ENCODE peak calls at places on chromosomes 6 and 20, in four cellular contexts. U, D, P and C are unnamed samples. For H3K4me1, the result is how much of the 10 kb centered on the place peaks cover.

GRCh38 chr20:56816349-56816748 is 187.2 kb downstream of the TFAP2C start:
- DNase-seq in P (no peak), U (no peak), D (no peak), C (no peak)

GRCh38 chr6:28224131-28225055 is 682 bp upstream of the ZSCAN9 start:
- DNase-seq in D (no peak), P (peak), U (no peak), C (no peak)

GRCh38 chr6:2623348-2623747 is 127.4 kb downstream of the MYLK4 start:
- DNase-seq in D (no peak), P (no peak), U (no peak), C (no peak)

GRCh38 chr6:112231609-112232060 is 22.7 kb downstream of the LAMA4 start:
- DNase-seq in U (no peak), D (no peak), P (no peak), C (no peak)

GRCh38 chr6:106470316-106470715 is 109.8 kb downstream of the CRYBG1 start:
- DNase-seq in P (no peak), D (no peak), U (no peak), C (no peak)

GRCh38 chr6:6365242-6365641 is 44.8 kb upstream of the F13A1 start:
- DNase-seq in P (no peak), U (no peak), D (no peak), C (no peak)

GRCh38 chr20:3663858-3664257 is 659 bp upstream of the GFRA4 start:
- DNase-seq in P (no peak), U (no peak), D (no peak), C (no peak)

GRCh38 chr6:26104457-26105108 is 17.4 kb downstream of the HFE start:
- DNase-seq in P (peak), D (peak), U (no peak), C (no peak)

GRCh38 chr6:170462366-170463020 is 90.6 kb downstream of the PSMB1 start:
- DNase-seq in P (peak), D (no peak), U (no peak), C (no peak)

GRCh38 chr6:90008908-90009501 is 114.7 kb downstream of the GJA10 start:
- DNase-seq in P (no peak), D (no peak), U (no peak), C (no peak)

GRCh38 chr20:47466193-47466592 is 35.5 kb upstream of the NCOA3 start:
- DNase-seq in D (no peak), P (no peak), U (no peak), C (no peak)

GRCh38 chr20:34717230-34718095 is 13.3 kb downstream of the TP53INP2 start:
- DNase-seq in D (no peak), U (no peak), P (no peak), C (no peak)

GRCh38 chr20:39607124-39607523 is 645.0 kb downstream of the DHX35 start:
- DNase-seq in P (no peak), D (no peak), U (no peak), C (no peak)

GRCh38 chr20:41316009-41316408 is 1.5 kb downstream of the ZHX3 start:
- DNase-seq in U (no peak), P (no peak), D (no peak), C (no peak)

GRCh38 chr6:17622144-17622543 is 22.0 kb downstream of the FAM8A1 start:
- DNase-seq in D (no peak), P (no peak), U (no peak), C (no peak)

GRCh38 chr6:127893541-127893940 is 7.3 kb downstream of the THEMIS start:
- DNase-seq in D (no peak), U (no peak), P (no peak), C (no peak)

GRCh38 chr20:46610145-46610544 is 41.1 kb downstream of the SLC13A3 start:
- DNase-seq in P (no peak), D (no peak), U (no peak), C (no peak)

GRCh38 chr6:44060622-44061374 is 66.5 kb downstream of the MRPL14 start:
- DNase-seq in U (no peak), P (no peak), D (no peak), C (no peak)
- H3K4me3 ChIP-seq in U (no peak), P (no peak), D (no peak), C (no peak)

GRCh38 chr20:32358632-32358882 is 426 bp downstream of the ASXL1 start:
- DNase-seq in D (no peak), P (no peak), U (no peak), C (no peak)
- H3K4me1 ChIP-seq in D (under half), P (under half), U (under half), C (under half)

GRCh38 chr6:154356690-154357089 is at the start of gene IPCEF1:
- DNase-seq in D (no peak), P (peak), U (no peak), C (no peak)

GRCh38 chr6:154358019-154358545 is 1.5 kb upstream of the IPCEF1 start:
- DNase-seq in D (no peak), U (no peak), P (no peak), C (no peak)

GRCh38 chr6:154361476-154361875 is 4.9 kb upstream of the IPCEF1 start:
- DNase-seq in U (no peak), P (peak), D (no peak), C (no peak)

GRCh38 chr6:154356118-154356517 is 485 bp downstream of the IPCEF1 start:
- DNase-seq in U (no peak), P (peak), D (no peak), C (no peak)

GRCh38 chr6:154359679-154360078 is 3.1 kb upstream of the IPCEF1 start:
- DNase-seq in D (no peak), U (no peak), P (no peak), C (no peak)
- H3K4me3 ChIP-seq in D (no peak), U (no peak), P (no peak), C (no peak)

DNA sequence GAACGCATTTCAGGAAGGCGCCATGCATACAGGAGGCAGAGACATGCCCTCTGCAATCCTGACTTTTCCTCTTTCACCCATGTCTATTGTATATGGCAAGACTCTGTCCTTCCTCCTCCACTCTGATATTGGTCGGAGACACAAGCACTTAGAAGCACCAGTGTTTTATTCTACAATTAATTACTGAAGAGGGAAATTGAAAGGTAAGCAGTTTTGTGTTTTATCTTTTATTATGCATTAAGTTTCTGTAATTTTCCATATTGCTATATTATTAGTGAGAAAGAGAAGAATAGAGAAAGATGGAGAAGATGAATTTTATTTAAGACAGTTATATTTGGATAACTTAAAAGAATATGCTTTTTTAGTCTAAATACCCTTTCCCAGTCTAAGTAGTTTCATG is 13.5 kb downstream of the ARID1B start:
- DNase-seq in U (no peak), P (no peak), D (no peak), C (no peak)
- H3K4me1 ChIP-seq in U (half or more), P (under half), D (under half), C (under half)

GRCh38 chr6:30260036-30260504 is 46.9 kb upstream of the TRIM26 start:
- DNase-seq in P (peak), U (no peak), D (peak), C (no peak)
- H3K4me3 ChIP-seq in P (peak), U (peak), D (peak), C (peak)